ENCODE peak calls at places on chromosomes 13 and 19, in six cellular contexts. S, F, Z, L, R and I are unnamed samples.

GRCh38 chr19:2905918-2906519 is 5.3 kb downstream of the ZNF57 start:
- DNase-seq in S (no peak), F (no peak), Z (no peak), L (no peak), R (no peak), I (no peak)

GRCh38 chr19:4301590-4302237 is 475 bp downstream of the TMIGD2 start:
- DNase-seq in S (peak; percentile 32), F (no peak), Z (no peak), L (no peak), R (no peak), I (no peak)

GRCh38 chr13:50543767-50544166 is 299.7 kb downstream of the DLEU7 start:
- DNase-seq in S (peak; percentile 26), F (no peak), Z (no peak), L (no peak), R (peak; percentile 43), I (peak; percentile 6)

GRCh38 chr19:48095637-48096175 is 14.9 kb downstream of the PLA2G4C start:
- DNase-seq in S (no peak), F (no peak), Z (no peak), L (no peak), R (no peak), I (no peak)

GRCh38 chr19:35756373-35757230 is at the start of gene HSPB6:
- DNase-seq in S (peak; percentile 49), F (peak; percentile 65), Z (no peak), L (peak; percentile 45), R (peak; percentile 83), I (no peak)

GRCh38 chr19:1027953-1028902 is 1.8 kb downstream of the CNN2 start:
- DNase-seq in S (peak; percentile 94), F (peak; percentile 95), Z (peak; percentile 77), L (no peak), R (peak; percentile 85), I (peak; percentile 90)

GRCh38 chr13:91459485-91459884 is 61.1 kb downstream of the GPC5 start:
- DNase-seq in S (no peak), F (peak; percentile 23), Z (no peak), L (no peak), R (no peak), I (no peak)

GRCh38 chr19:42032428-42032827 is 37.6 kb downstream of the GRIK5 start:
- DNase-seq in S (no peak), F (peak; percentile 18), Z (no peak), L (no peak), R (no peak), I (peak; percentile 93)

GRCh38 chr13:41054212-41054877 is 7.0 kb upstream of the WBP4 start:
- DNase-seq in S (peak; percentile 57), F (peak; percentile 43), Z (no peak), L (no peak), R (no peak), I (peak; percentile 77)

GRCh38 chr13:36001561-36001960 is 129.6 kb downstream of the DCLK1 start:
- DNase-seq in S (no peak), F (no peak), Z (no peak), L (no peak), R (no peak), I (no peak)

GRCh38 chr19:17751912-17752273 is 616 bp downstream of the FCHO1 start:
- DNase-seq in S (no peak), F (no peak), Z (no peak), L (no peak), R (no peak), I (no peak)
- H3K4me3 ChIP-seq in S (no peak overlapping the region), F (no peak overlapping the region), Z (no peak overlapping the region), L (no peak overlapping the region), R (no peak overlapping the region), I (no peak overlapping the region)

DNA sequence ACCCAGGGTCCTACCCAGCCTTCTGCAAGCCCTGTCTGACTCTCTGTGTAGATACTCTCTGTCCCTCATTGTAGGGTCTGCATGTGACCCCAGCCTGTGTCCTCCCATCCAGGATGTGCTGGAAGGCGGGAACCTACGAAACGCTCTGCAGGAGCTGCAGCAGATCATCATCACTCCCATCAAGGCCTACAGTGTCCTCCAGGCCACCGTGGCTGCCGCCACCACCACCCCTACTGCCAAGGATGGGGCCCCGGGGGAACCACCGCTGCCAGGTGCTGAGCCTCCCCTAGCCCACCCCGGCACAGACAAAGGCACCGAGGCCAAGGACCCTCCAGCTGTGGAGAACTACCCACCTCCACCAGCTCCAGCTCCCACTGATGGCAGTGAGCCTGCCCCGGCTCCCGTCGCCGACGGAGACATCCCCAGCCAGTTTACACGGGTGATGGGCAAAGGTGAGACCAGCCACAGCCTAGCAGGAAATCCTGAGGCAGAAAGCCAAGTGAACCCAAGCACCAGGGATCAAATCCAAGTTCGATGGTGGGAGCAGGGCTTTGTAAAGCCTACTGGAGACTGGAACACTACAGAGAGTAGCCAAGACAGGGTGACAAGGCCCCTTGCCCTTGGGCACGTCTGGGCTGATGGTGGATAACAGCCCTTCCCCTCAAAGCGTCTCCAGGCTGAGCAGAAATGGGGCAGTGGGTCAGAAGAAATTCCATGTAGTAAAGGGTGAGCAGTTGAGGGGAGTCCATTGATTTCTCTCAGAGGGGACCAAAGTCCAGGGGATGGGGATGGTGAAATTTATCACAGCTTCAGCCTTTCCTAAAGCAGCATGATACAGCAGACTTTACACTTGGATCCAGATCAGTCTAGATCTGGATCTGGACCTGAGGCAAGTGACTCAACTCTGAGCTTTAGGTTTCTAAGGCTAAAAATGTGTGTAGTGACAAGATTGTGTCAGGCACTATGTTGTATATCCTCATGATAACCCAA is 13.2 kb downstream of the PAF1 start:
- DNase-seq in S (no peak), F (no peak), Z (no peak), L (no peak), R (no peak), I (no peak)
- H3K27ac ChIP-seq in S (no peak overlapping the region), F (no peak overlapping the region), Z (no peak overlapping the region), L (no peak overlapping the region), R (no peak overlapping the region), I (no peak overlapping the region)

GRCh38 chr19:55652311-55653078 is 2.3 kb upstream of the U2AF2 start:
- DNase-seq in S (no peak), F (no peak), Z (peak; percentile 61), L (peak; percentile 67), R (no peak), I (no peak)
- H3K4me3 ChIP-seq in S (peak overlapping the region; percentile 88), F (no peak overlapping the region), Z (no peak overlapping the region), L (no peak overlapping the region), R (no peak overlapping the region), I (no peak overlapping the region)

GRCh38 chr19:46761418-46761831 is 15.2 kb upstream of the STRN4 start:
- DNase-seq in S (no peak), F (no peak), Z (no peak), L (no peak), R (no peak), I (no peak)

GRCh38 chr19:46759817-46760333 is 13.6 kb upstream of the STRN4 start:
- DNase-seq in S (no peak), F (no peak), Z (no peak), L (no peak), R (no peak), I (no peak)

GRCh38 chr19:46756544-46756888 is 10.3 kb upstream of the STRN4 start:
- DNase-seq in S (no peak), F (no peak), Z (no peak), L (no peak), R (no peak), I (no peak)

GRCh38 chr19:46762245-46762890 is 16.1 kb upstream of the STRN4 start:
- DNase-seq in S (no peak), F (no peak), Z (no peak), L (no peak), R (no peak), I (no peak)

GRCh38 chr19:46760363-46760762 is 14.1 kb upstream of the STRN4 start:
- DNase-seq in S (no peak), F (no peak), Z (no peak), L (no peak), R (no peak), I (no peak)
- H3K27ac ChIP-seq in S (no peak overlapping the region), F (no peak overlapping the region), Z (no peak overlapping the region), L (peak overlapping the region; percentile 81), R (no peak overlapping the region), I (no peak overlapping the region)

GRCh38 chr19:19459099-19459498 is 53.6 kb downstream of the GATAD2A start:
- DNase-seq in S (no peak), F (no peak), Z (no peak), L (no peak), R (no peak), I (no peak)
- H3K4me3 ChIP-seq in S (no peak overlapping the region), F (no peak overlapping the region), Z (no peak overlapping the region), L (no peak overlapping the region), R (no peak overlapping the region), I (peak overlapping the region; percentile 9)

GRCh38 chr19:58471736-58472135 is 4.4 kb upstream of the ZNF446 start:
- DNase-seq in S (no peak), F (no peak), Z (no peak), L (no peak), R (no peak), I (no peak)

GRCh38 chr19:58468216-58468839 is 1.4 kb downstream of the ZNF324 start:
- DNase-seq in S (no peak), F (peak; percentile 26), Z (no peak), L (no peak), R (no peak), I (no peak)

GRCh38 chr19:58466089-58466759 is 656 bp upstream of the ZNF324 start:
- DNase-seq in S (no peak), F (no peak), Z (no peak), L (no peak), R (no peak), I (no peak)

GRCh38 chr19:58469241-58470013 is 2.5 kb downstream of the ZNF324 start:
- DNase-seq in S (no peak), F (no peak), Z (no peak), L (no peak), R (no peak), I (no peak)

DNA sequence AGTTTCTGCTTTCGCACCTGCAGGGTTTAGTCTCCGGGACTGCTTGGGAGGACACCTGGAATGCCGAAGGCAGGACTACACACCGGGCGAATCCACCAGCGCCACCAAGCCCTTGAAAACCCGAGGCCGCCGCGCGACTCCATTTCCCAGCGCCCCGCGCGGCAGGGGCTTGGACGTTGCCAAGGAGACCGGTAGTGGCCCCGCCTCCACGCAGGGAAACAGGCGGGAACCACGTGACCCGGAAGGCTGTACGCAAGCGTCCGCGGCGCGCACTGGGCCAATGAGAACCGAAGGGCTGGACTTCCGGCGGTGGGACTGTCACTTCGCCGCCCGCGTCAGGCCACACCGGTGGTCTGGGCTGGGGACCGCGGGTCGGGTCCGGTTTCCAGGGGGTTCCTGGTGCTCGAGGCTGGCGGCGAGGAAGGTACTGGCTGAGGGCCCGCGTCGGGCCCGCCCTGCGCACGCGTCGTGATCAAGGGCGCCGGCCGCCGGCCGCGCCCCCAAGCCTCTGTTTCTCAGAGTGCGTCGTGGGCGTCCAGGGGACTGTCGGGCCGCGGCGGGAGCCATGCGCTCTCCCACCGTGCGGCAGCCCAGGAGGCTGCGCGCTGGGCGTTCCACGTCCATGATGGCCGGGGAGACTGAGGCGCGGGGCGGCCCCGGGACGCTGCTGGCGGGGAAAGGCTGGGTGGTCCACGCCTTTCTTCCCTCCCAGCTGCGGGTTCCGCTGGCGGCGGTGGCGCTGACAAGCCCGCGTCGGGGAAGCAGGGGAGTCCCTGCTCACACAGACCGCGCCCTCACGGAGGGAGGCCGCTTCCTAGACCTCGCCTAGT is at the start of gene ZNF324:
- DNase-seq in S (peak; percentile 100), F (peak; percentile 99), Z (peak; percentile 98), L (peak; percentile 97), R (peak; percentile 99), I (peak; percentile 99)
- H3K27ac ChIP-seq in S (peak within 1 kb of the TSS; percentile 76), F (no peak within 1 kb of the TSS), Z (no peak within 1 kb of the TSS), L (peak within 1 kb of the TSS; percentile 39), R (no peak within 1 kb of the TSS), I (peak within 1 kb of the TSS; percentile 57)

DNA sequence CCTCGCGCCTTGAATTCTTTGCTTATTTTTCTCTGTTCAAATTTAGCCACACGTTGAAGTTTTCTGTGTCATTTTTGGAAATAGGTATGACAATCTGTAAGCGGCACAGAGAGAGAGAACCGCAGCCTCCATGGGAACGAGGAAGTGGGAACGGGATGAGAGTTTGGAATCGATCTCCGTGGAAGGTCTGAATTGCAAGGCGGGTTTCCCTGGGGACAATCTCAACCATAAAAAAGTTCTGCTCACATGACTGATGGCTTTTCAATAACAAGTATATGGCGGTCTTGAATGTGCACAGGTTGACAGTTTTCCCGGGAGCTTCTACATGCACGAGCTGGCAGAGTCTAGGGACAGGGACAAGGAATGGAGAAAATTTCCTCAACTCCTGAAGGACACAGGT is 90.9 kb downstream of the INSR start:
- DNase-seq in S (no peak), F (no peak), Z (no peak), L (no peak), R (no peak), I (no peak)
- H3K4me3 ChIP-seq in S (no peak overlapping the region), F (no peak overlapping the region), Z (peak overlapping the region; percentile 4), L (no peak overlapping the region), R (no peak overlapping the region), I (no peak overlapping the region)